ENCODE peak calls at places on chromosomes 16 and 17, in five cellular contexts. D is colonic mucosa; U is heart left ventricle; Q is spleen; L is CD8-positive, alpha-beta memory T cell. N is an unnamed sample.
A peak's percentile ranks its signal among the peaks of the same experiment; 100 is the strongest.

GRCh38 chr16:86854058-86854621 is 275.8 kb downstream of the FOXL1 start:
- DNase-seq in L (no peak), D (no peak), U (no peak), Q (peak; percentile 29), N (no peak)

GRCh38 chr17:57915532-57915931 is 39.7 kb downstream of the CUEDC1 start:
- DNase-seq in Q (no peak), D (no peak), L (no peak), U (no peak), N (no peak)

GRCh38 chr16:14284930-14285541 is 213.9 kb downstream of the MRTFB start:
- DNase-seq in Q (no peak), L (no peak), D (no peak), U (peak; percentile 85), N (no peak)

GRCh38 chr17:29143894-29144293 is 36.3 kb downstream of the MYO18A start:
- DNase-seq in L (peak; percentile 43), Q (no peak), U (no peak), D (no peak), N (no peak)

GRCh38 chr17:58083491-58084316 is 485 bp downstream of the DYNLL2 start:
- DNase-seq in Q (peak; percentile 94), D (peak; percentile 53), L (peak; percentile 85), U (peak; percentile 88), N (peak; percentile 57)

GRCh38 chr17:66348605-66349165 is 46.3 kb downstream of the PRKCA start:
- DNase-seq in Q (no peak), L (no peak), D (peak; percentile 79), U (no peak), N (peak; percentile 31)

GRCh38 chr17:2043785-2044184 is 2.0 kb downstream of the OVCA2 start:
- DNase-seq in D (no peak), Q (no peak), U (no peak), L (no peak), N (no peak)

GRCh38 chr16:7236824-7237410 is 95.7 kb upstream of the RBFOX1 start:
- DNase-seq in D (no peak), Q (no peak), L (no peak), U (no peak), N (no peak)

GRCh38 chr17:48253976-48254375 is 146.4 kb downstream of the SNX11 start:
- DNase-seq in Q (no peak), L (no peak), U (no peak), D (no peak), N (no peak)

GRCh38 chr16:87053016-87053982 is 263.9 kb downstream of the C16orf95 start:
- DNase-seq in D (no peak), Q (no peak), L (no peak), U (no peak), N (no peak)

GRCh38 chr16:79949417-79949816 is 348.9 kb upstream of the MAF start:
- DNase-seq in Q (no peak), U (no peak), D (no peak), L (no peak), N (no peak)

GRCh38 chr16:70695351-70696070 is 9.7 kb upstream of the MTSS2 start:
- DNase-seq in U (peak; percentile 80), Q (peak; percentile 87), L (no peak), D (peak; percentile 54), N (no peak)

GRCh38 chr17:17921192-17922082 is 50.8 kb downstream of the TOM1L2 start:
- DNase-seq in U (no peak), L (no peak), D (no peak), Q (no peak), N (no peak)

DNA sequence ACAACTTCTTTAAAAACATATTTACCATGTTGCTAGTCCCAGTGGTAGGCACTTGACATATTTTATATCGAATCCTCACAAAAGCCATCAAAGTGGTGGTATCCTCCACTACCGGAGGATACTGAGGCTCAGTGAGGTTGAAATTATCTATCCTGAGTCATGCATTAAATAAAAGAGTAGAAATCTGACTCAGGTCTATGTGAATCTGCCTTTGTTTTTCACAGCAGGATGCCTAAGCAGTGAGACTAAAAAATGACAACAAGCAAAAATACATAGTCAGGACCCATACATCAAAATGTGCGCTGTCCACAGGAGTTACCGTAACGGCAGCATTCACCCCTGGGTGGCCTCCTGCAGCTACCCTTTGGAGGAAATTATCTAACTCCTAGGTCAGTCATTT is 17.7 kb downstream of the BRD7 start:
- DNase-seq in D (no peak), L (no peak), Q (no peak), U (no peak), N (no peak)
- H3K36me3 ChIP-seq in D (no peaks in the 10 kb centered on the region), L (peaks cover 40% of the 10 kb centered on the region), Q (peaks cover 34% of the 10 kb centered on the region), U (peaks cover 18% of the 10 kb centered on the region), N (peaks cover 36% of the 10 kb centered on the region)

GRCh38 chr17:46818319-46818928 is at the start of gene WNT3:
- DNase-seq in U (peak; percentile 72), D (no peak), Q (peak; percentile 89), L (peak; percentile 58), N (peak; percentile 28)
- H3K4me1 ChIP-seq in U (peaks cover 18% of the 10 kb centered on the region), D (peaks cover 6% of the 10 kb centered on the region), Q (peaks cover 24% of the 10 kb centered on the region), L (peaks cover 17% of the 10 kb centered on the region), N (peaks cover 30% of the 10 kb centered on the region)

GRCh38 chr16:9957433-9957832 is 224.8 kb downstream of the GRIN2A start:
- DNase-seq in L (no peak), Q (no peak), U (no peak), D (no peak), N (no peak)

GRCh38 chr16:9955677-9956076 is 226.6 kb downstream of the GRIN2A start:
- DNase-seq in Q (no peak), L (no peak), U (no peak), D (no peak), N (no peak)

GRCh38 chr16:9954181-9954580 is 228.0 kb downstream of the GRIN2A start:
- DNase-seq in L (no peak), U (no peak), Q (no peak), D (no peak), N (no peak)

GRCh38 chr16:9957002-9957401 is 225.2 kb downstream of the GRIN2A start:
- DNase-seq in L (no peak), U (no peak), Q (no peak), D (no peak), N (no peak)
- H3K27me3 ChIP-seq in L (no peaks in the 10 kb centered on the region), U (no peaks in the 10 kb centered on the region), Q (no peaks in the 10 kb centered on the region), D (no peaks in the 10 kb centered on the region), N (no peaks in the 10 kb centered on the region)

GRCh38 chr16:71762186-71762585 is 37.7 kb upstream of the PHLPP2 start:
- DNase-seq in D (no peak), Q (no peak), U (no peak), L (no peak), N (no peak)
- H3K36me3 ChIP-seq in D (peaks cover 11% of the 10 kb centered on the region), Q (peaks cover 52% of the 10 kb centered on the region), U (peaks cover 32% of the 10 kb centered on the region), L (peaks cover 41% of the 10 kb centered on the region), N (peaks cover 78% of the 10 kb centered on the region)

GRCh38 chr17:80778716-80779115 is 212.9 kb upstream of the CHMP6 start:
- DNase-seq in D (no peak), L (peak; percentile 7), Q (no peak), U (no peak), N (no peak)
- H3K4me1 ChIP-seq in D (no peaks in the 10 kb centered on the region), L (peaks cover 61% of the 10 kb centered on the region), Q (peaks cover 58% of the 10 kb centered on the region), U (peaks cover 4% of the 10 kb centered on the region), N (peaks cover 37% of the 10 kb centered on the region)

GRCh38 chr16:1103649-1104005 is 7.6 kb upstream of the C1QTNF8 start:
- DNase-seq in U (no peak), Q (no peak), D (no peak), L (no peak), N (no peak)
- H3K27me3 ChIP-seq in U (peaks cover 19% of the 10 kb centered on the region), Q (peaks cover 7% of the 10 kb centered on the region), D (peaks cover 32% of the 10 kb centered on the region), L (no peaks in the 10 kb centered on the region), N (no peaks in the 10 kb centered on the region)

N was measured in CD4-positive, CD25-positive, alpha-beta regulatory T cell.